ENCODE peak calls at places on chromosome X, in five cellular contexts. I is HS-5; Y is AG10803; S is NCI-H2029; O is activated T-helper 1 cell treated with anti-CD3 and anti-CD28 coated beads, Interleukin-12 subunit alpha, Interleukin-12 subunit beta, Interleukin-2, Interleukin-4 antibody, amounts not matched to agents 30 ng/mL and 10 ng/mL and 1 ng/mL, durations not matched to agents 14 hours and 24 hours and 36 hours. J is an unnamed sample.

GRCh38 chrX:332916-333610 is 14.5 kb upstream of the GTPBP6 start:
- DNase-seq in I (no peak), Y (no peak), S (no peak), O (no peak), J (no peak)

GRCh38 chrX:119684916-119685224 is 8.1 kb downstream of the SEPTIN6 start:
- DNase-seq in I (no peak), Y (no peak), S (no peak), O (no peak), J (no peak)

GRCh38 chrX:49919617-49920016 is 2.8 kb upstream of the CLCN5 start:
- DNase-seq in I (no peak), Y (peak; percentile 60), S (no peak), O (no peak), J (peak; percentile 1)

GRCh38 chrX:110402091-110402854 is 43.6 kb downstream of the RTL9 start:
- DNase-seq in I (no peak), Y (peak; percentile 83), S (no peak), O (no peak), J (no peak)

GRCh38 chrX:80808854-80809493 is 703 bp downstream of the BRWD3 start:
- DNase-seq in I (no peak), Y (peak; percentile 2), S (peak; percentile 21), O (peak; percentile 2), J (no peak)

GRCh38 chrX:49202022-49202421 is 2.0 kb upstream of the SYP start:
- DNase-seq in I (no peak), Y (no peak), S (no peak), O (no peak), J (no peak)

GRCh38 chrX:153449306-153450113 is 3.7 kb upstream of the TREX2 start:
- DNase-seq in I (no peak), Y (no peak), S (no peak), O (no peak), J (no peak)

GRCh38 chrX:40651620-40652223 is 4.4 kb upstream of the CXorf38 start:
- DNase-seq in I (no peak), Y (peak; percentile 48), S (peak; percentile 29), O (peak; percentile 52), J (peak; percentile 5)

GRCh38 chrX:154784149-154784985 is 20.9 kb downstream of the MPP1 start:
- DNase-seq in I (no peak), Y (no peak), S (no peak), O (no peak), J (no peak)

GRCh38 chrX:42680651-42681050 is 97.3 kb downstream of the PPP1R2C start:
- DNase-seq in I (no peak), Y (peak; percentile 2), S (no peak), O (no peak), J (no peak)

GRCh38 chrX:18649498-18649951 is 22.4 kb downstream of the RS1 start:
- DNase-seq in I (no peak), Y (no peak), S (no peak), O (no peak), J (no peak)

GRCh38 chrX:19678941-19679340 is 163.6 kb upstream of the MAP3K15 start:
- DNase-seq in I (no peak), Y (no peak), S (no peak), O (no peak), J (no peak)

GRCh38 chrX:20542072-20542471 is 275.4 kb upstream of the RPS6KA3 start:
- DNase-seq in I (no peak), Y (no peak), S (no peak), O (no peak), J (no peak)

GRCh38 chrX:99301990-99302389 is 1108.1 kb downstream of the PCDH19 start:
- DNase-seq in I (no peak), Y (no peak), S (no peak), O (no peak), J (no peak)

GRCh38 chrX:114097866-114098265 is 486.0 kb upstream of the HTR2C start:
- DNase-seq in I (no peak), Y (no peak), S (no peak), O (no peak), J (no peak)

GRCh38 chrX:103376979-103377324 is 614 bp downstream of the BEX3 start:
- DNase-seq in I (no peak), Y (no peak), S (peak; percentile 25), O (no peak), J (no peak)

J was measured in KG1.